ENCODE peak calls at places on chromosomes 2 and 18, in four cellular contexts. F is activated T-cell treated with anti-CD3 and anti-CD28 coated beads for 1 hour; S is AG08396; T is activated T-helper 9 cell treated with anti-CD3 and anti-CD28 coated beads, Interleukin-2, amount 50 U/mL, for 16 hours. Z is an unnamed sample.

GRCh38 chr2:45267062-45267702 is 257.9 kb upstream of the SIX2 start:
- DNase-seq in F (no peak), S (no peak), T (no peak), Z (no peak)

GRCh38 chr2:177264209-177264538 is 353 bp downstream of the NFE2L2 start:
- DNase-seq in F (no peak), S (peak), T (no peak), Z (no peak)

GRCh38 chr2:29014811-29015414 is 33.8 kb downstream of the TOGARAM2 start:
- DNase-seq in F (peak), S (peak), T (peak), Z (peak)

GRCh38 chr2:157497603-157498314 is 53.9 kb upstream of the CYTIP start:
- DNase-seq in F (no peak), S (peak), T (no peak), Z (no peak)

GRCh38 chr18:61957801-61958516 is 65.2 kb upstream of the RNF152 start:
- DNase-seq in F (no peak), S (no peak), T (no peak), Z (no peak)

GRCh38 chr2:127174176-127174575 is 45.9 kb downstream of the CYP27C1 start:
- DNase-seq in F (no peak), S (peak), T (no peak), Z (no peak)

GRCh38 chr2:149598014-149598395 is 10.4 kb upstream of the MMADHC start:
- DNase-seq in F (no peak), S (no peak), T (no peak), Z (no peak)

GRCh38 chr2:221606369-221606768 is 34.3 kb upstream of the EPHA4 start:
- DNase-seq in F (no peak), S (no peak), T (no peak), Z (no peak)

GRCh38 chr2:139518276-139518675 is 738.1 kb upstream of the NXPH2 start:
- DNase-seq in F (no peak), S (no peak), T (no peak), Z (no peak)

GRCh38 chr2:8889978-8890377 is 52.6 kb upstream of the KIDINS220 start:
- DNase-seq in F (no peak), S (no peak), T (no peak), Z (no peak)

GRCh38 chr2:220064282-220065042 is 437.0 kb downstream of the SLC4A3 start:
- DNase-seq in F (no peak), S (no peak), T (no peak), Z (no peak)

GRCh38 chr2:223692227-223692947 is 90.2 kb upstream of the SCG2 start:
- DNase-seq in F (no peak), S (peak), T (no peak), Z (no peak)

GRCh38 chr2:168848220-168848619 is 42.0 kb downstream of the SPC25 start:
- DNase-seq in F (no peak), S (no peak), T (no peak), Z (no peak)

GRCh38 chr18:39845086-39845485 is 2109.9 kb upstream of the PIK3C3 start:
- DNase-seq in F (no peak), S (no peak), T (no peak), Z (no peak)

GRCh38 chr2:102753563-102754159 is 8.2 kb upstream of the TMEM182 start:
- DNase-seq in F (no peak), S (peak), T (no peak), Z (no peak)

GRCh38 chr2:196696423-196697073 is 57.0 kb downstream of the CCDC150 start:
- DNase-seq in F (no peak), S (peak), T (no peak), Z (no peak)

GRCh38 chr2:195560209-195560907 is 96.7 kb upstream of the SLC39A10 start:
- DNase-seq in F (no peak), S (no peak), T (no peak), Z (no peak)

GRCh38 chr2:220670461-220670979 is 901.6 kb downstream of the EPHA4 start:
- DNase-seq in F (no peak), S (no peak), T (no peak), Z (no peak)

GRCh38 chr2:65057391-65058052 is 1.3 kb downstream of the CEP68 start:
- DNase-seq in F (no peak), S (no peak), T (peak), Z (peak)

GRCh38 chr2:54256091-54256694 is at the start of gene TSPYL6:
- DNase-seq in F (no peak), S (no peak), T (no peak), Z (no peak)

GRCh38 chr2:12277305-12278034 is 439.3 kb upstream of the TRIB2 start:
- DNase-seq in F (no peak), S (no peak), T (no peak), Z (no peak)

GRCh38 chr2:118539290-118539689 is 308.2 kb downstream of the EN1 start:
- DNase-seq in F (no peak), S (peak), T (no peak), Z (no peak)

GRCh38 chr2:233208382-233209116 is 42.9 kb upstream of the ATG16L1 start:
- DNase-seq in F (no peak), S (no peak), T (no peak), Z (no peak)

GRCh38 chr18:63936156-63936931 is 12.8 kb upstream of the HMSD start:
- DNase-seq in F (peak), S (peak), T (peak), Z (peak)